ENCODE peak calls at places on chromosome 22, in five cellular contexts. V, L, E, Z and P are unnamed samples.

GRCh38 chr22:25881353-25881752 is 139.4 kb downstream of the MYO18B start:
- DNase-seq in V (no peak), L (no peak), E (no peak), Z (no peak), P (no peak)

GRCh38 chr22:21866821-21867527 is 471 bp downstream of the MAPK1 start:
- DNase-seq in V (no peak), L (peak; percentile 38), E (peak; percentile 20), Z (peak; percentile 35), P (no peak)

GRCh38 chr22:38843716-38844660 is at the start of gene NPTXR:
- DNase-seq in V (no peak), L (peak; percentile 81), E (no peak), Z (peak; percentile 36), P (peak; percentile 47)

GRCh38 chr22:48717883-48718817 is 1109.5 kb downstream of the BRD1 start:
- DNase-seq in V (no peak), L (no peak), E (no peak), Z (no peak), P (no peak)

GRCh38 chr22:24289781-24290181 is 19.1 kb downstream of the SPECC1L start:
- DNase-seq in V (no peak), L (peak; percentile 22), E (no peak), Z (no peak), P (no peak)

GRCh38 chr22:50269573-50270301 is 443 bp downstream of the MAPK11 start:
- DNase-seq in V (no peak), L (peak; percentile 81), E (peak; percentile 52), Z (no peak), P (peak; percentile 85)

GRCh38 chr22:26586556-26587325 is 3.2 kb downstream of the TPST2 start:
- DNase-seq in V (no peak), L (peak; percentile 22), E (no peak), Z (peak; percentile 28), P (no peak)

GRCh38 chr22:17792289-17792688 is 18.0 kb upstream of the BID start:
- DNase-seq in V (no peak), L (no peak), E (no peak), Z (no peak), P (no peak)

GRCh38 chr22:32579533-32580220 is 105.1 kb downstream of the FBXO7 start:
- DNase-seq in V (no peak), L (peak; percentile 84), E (peak; percentile 61), Z (no peak), P (no peak)

GRCh38 chr22:28599693-28600092 is 79.9 kb downstream of the TTC28 start:
- DNase-seq in V (no peak), L (no peak), E (no peak), Z (no peak), P (no peak)

GRCh38 chr22:29755889-29756288 is 10.9 kb downstream of the ZMAT5 start:
- DNase-seq in V (no peak), L (no peak), E (no peak), Z (no peak), P (no peak)

GRCh38 chr22:41380993-41381328 is 781 bp upstream of the TEF start:
- DNase-seq in V (no peak), L (peak; percentile 95), E (peak; percentile 96), Z (peak; percentile 74), P (no peak)

GRCh38 chr22:37636949-37637273 is 2.6 kb upstream of the SH3BP1 start:
- DNase-seq in V (no peak), L (no peak), E (no peak), Z (no peak), P (no peak)

GRCh38 chr22:29202231-29203192 is 3.2 kb upstream of the EMID1 start:
- DNase-seq in V (peak; percentile 49), L (no peak), E (peak; percentile 89), Z (peak; percentile 59), P (peak; percentile 93)

GRCh38 chr22:26797910-26798309 is 140.5 kb downstream of the MIAT start:
- DNase-seq in V (no peak), L (no peak), E (peak; percentile 11), Z (no peak), P (no peak)

GRCh38 chr22:50218996-50219727 is 18.4 kb downstream of the SELENOO start:
- DNase-seq in V (no peak), L (peak; percentile 94), E (peak; percentile 94), Z (peak; percentile 89), P (no peak)

GRCh38 chr22:25564979-25565677 is 653 bp downstream of the GRK3 start:
- DNase-seq in V (no peak), L (peak; percentile 40), E (peak; percentile 7), Z (peak; percentile 17), P (no peak)

GRCh38 chr22:17350292-17350691 is 19.0 kb upstream of the CECR2 start:
- DNase-seq in V (no peak), L (no peak), E (no peak), Z (no peak), P (no peak)

GRCh38 chr22:26565181-26565580 is 24.8 kb downstream of the TPST2 start:
- DNase-seq in V (no peak), L (no peak), E (no peak), Z (no peak), P (no peak)

GRCh38 chr22:17781319-17782031 is 7.2 kb upstream of the BID start:
- DNase-seq in V (peak; percentile 57), L (peak; percentile 80), E (peak; percentile 92), Z (no peak), P (peak; percentile 57)

GRCh38 chr22:28369849-28370248 is 309.8 kb downstream of the TTC28 start:
- DNase-seq in V (no peak), L (no peak), E (no peak), Z (peak; percentile 10), P (no peak)

GRCh38 chr22:38724926-38725571 is 19.3 kb downstream of the GTPBP1 start:
- DNase-seq in V (peak; percentile 39), L (peak; percentile 67), E (peak; percentile 66), Z (no peak), P (no peak)

GRCh38 chr22:38494498-38494897 is 11.6 kb downstream of the DDX17 start:
- DNase-seq in V (no peak), L (no peak), E (peak; percentile 83), Z (no peak), P (no peak)

GRCh38 chr22:40156001-40156516 is 21.7 kb upstream of the TNRC6B start:
- DNase-seq in V (no peak), L (peak; percentile 63), E (peak; percentile 82), Z (peak; percentile 57), P (no peak)
- TF ChIP-seq CTCF in V (no peak), L (peak; percentile 5), E (peak; percentile 48), Z (no peak), P (no peak)

GRCh38 chr22:30892286-30892685 is 76.3 kb downstream of the MORC2 start:
- DNase-seq in V (no peak), L (no peak), E (no peak), Z (no peak), P (no peak)

GRCh38 chr22:30889996-30890480 is 78.5 kb downstream of the MORC2 start:
- DNase-seq in V (no peak), L (no peak), E (no peak), Z (no peak), P (no peak)

GRCh38 chr22:30891781-30892180 is 76.8 kb downstream of the MORC2 start:
- DNase-seq in V (no peak), L (no peak), E (no peak), Z (no peak), P (no peak)

GRCh38 chr22:30890689-30891442 is 77.7 kb downstream of the MORC2 start:
- DNase-seq in V (no peak), L (peak; percentile 51), E (peak; percentile 52), Z (peak; percentile 41), P (peak; percentile 70)

DNA sequence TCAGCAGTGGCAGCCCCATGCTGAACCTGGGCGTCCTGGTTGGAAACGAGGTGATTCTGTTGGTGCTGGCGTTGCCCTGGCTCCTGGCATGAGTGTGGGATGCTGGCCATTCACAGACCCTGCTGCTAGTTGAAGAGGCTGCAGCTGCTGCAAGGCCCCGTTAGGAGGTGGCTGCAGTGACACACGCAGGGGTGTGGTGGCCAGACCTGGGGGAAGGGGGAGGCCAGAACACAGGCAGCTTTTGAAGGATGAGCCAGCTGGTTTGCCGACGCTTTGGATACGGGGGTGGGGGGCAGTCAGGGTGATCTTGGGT is 77.2 kb downstream of the MORC2 start:
- DNase-seq in V (no peak), L (no peak), E (no peak), Z (peak; percentile 5), P (no peak)
- TF ChIP-seq CTCF in V (no peak), L (no peak), E (no peak), Z (no peak), P (no peak)

DNA sequence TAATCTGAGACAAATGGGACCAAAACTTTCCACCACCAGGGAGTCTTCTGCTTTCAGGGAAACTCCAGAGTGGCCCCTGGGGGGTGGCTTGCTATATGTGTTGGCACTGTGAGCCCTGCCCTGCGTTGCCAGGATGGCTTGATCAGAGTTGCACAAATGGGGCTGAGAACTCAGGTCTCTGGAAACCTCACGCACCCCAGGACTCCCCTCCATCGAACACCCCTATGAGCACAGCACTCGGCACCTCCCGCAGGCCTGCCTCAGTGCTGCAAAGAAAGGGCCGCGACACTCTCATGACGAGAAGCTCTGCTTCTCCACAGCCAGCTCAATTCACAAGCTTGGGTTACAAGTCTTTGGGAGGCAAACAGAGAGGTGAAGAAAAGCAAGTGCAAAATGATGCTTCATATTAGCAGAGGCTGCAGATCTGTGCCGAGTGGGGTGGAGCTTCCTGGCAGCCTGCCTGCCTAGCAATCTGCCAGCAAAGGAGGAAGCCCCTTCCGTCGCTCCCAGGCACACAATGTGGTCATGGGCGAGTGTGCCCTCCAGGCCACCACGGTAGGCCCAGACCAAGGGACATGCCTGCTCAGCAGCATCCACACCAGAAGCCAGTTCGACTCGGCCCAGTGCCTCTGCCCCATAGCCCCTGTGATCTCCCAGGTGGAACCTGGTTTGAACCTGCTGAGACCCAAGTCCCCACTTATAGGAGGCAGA is 55.7 kb downstream of the MYH9 start:
- DNase-seq in V (peak; percentile 55), L (peak; percentile 80), E (peak; percentile 67), Z (peak; percentile 76), P (peak; percentile 49)
- TF ChIP-seq CTCF in V (no peak), L (no peak), E (no peak), Z (no peak), P (no peak)

GRCh38 chr22:44680058-44680457 is 21.9 kb upstream of the PRR5 start:
- DNase-seq in V (no peak), L (no peak), E (no peak), Z (no peak), P (no peak)
- TF ChIP-seq CTCF in V (no peak), L (no peak), E (no peak), Z (no peak), P (no peak)

GRCh38 chr22:46068908-46069481 is 81.3 kb upstream of the PPARA start:
- DNase-seq in V (no peak), L (peak; percentile 91), E (peak; percentile 55), Z (peak; percentile 36), P (no peak)
- TF ChIP-seq CTCF in V (no peak), L (no peak), E (no peak), Z (no peak), P (no peak)

DNA sequence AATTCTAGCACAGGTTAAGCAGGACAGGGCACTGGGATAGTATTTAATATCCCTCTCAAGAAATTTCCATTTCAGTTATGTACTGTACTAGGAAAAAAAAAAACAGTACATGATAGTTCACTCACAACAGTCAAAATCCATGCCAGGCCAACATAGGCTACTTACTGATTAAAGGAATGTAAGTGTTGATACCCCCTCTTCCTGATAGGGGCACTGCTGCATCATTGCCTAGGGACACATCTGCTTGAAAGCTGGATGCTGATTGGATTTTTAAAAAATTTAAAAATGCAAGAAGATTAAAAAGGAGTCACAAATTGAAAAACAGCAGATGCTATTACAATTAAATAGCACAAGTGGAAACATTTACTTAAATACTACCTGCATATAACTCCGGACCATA is 43.4 kb downstream of the APOL5 start:
- DNase-seq in V (no peak), L (peak; percentile 50), E (peak; percentile 57), Z (no peak), P (no peak)
- TF ChIP-seq CTCF in V (no peak), L (peak; percentile 30), E (peak; percentile 49), Z (peak; percentile 9), P (no peak)

GRCh38 chr22:20268350-20269012 is 363 bp upstream of the RTN4R start:
- DNase-seq in V (no peak), L (peak; percentile 80), E (peak; percentile 31), Z (peak; percentile 68), P (peak; percentile 88)
- TF ChIP-seq CTCF in V (peak; percentile 61), L (peak; percentile 42), E (peak; percentile 51), Z (peak; percentile 54), P (peak; percentile 79)